ENCODE peak calls at places on chromosomes 16 and 17, in four cellular contexts. Y is HCT116, K is GM23338, V is fibroblast of lung. W is an unnamed sample. For H3K4me1, the result is how much of the 10 kb centered on the place peaks cover.

GRCh38 chr16:55408656-55409055 is 70.3 kb upstream of the MMP2 start:
- DNase-seq in K (no peak), Y (no peak), V (no peak), W (no peak)

GRCh38 chr16:16021988-16022682 is 72.7 kb downstream of the ABCC1 start:
- DNase-seq in K (no peak), Y (peak), V (peak), W (peak)

GRCh38 chr16:23071202-23072083 is 77.8 kb downstream of the USP31 start:
- DNase-seq in Y (no peak), K (no peak), V (peak), W (no peak)

GRCh38 chr16:17803625-17804410 is 333.1 kb upstream of the XYLT1 start:
- DNase-seq in Y (no peak), V (peak), K (no peak), W (no peak)

GRCh38 chr17:14355556-14355955 is 54.7 kb downstream of the HS3ST3B1 start:
- DNase-seq in V (no peak), Y (no peak), K (no peak), W (no peak)

GRCh38 chr17:65750678-65751077 is 189.2 kb upstream of the AXIN2 start:
- DNase-seq in V (peak), Y (peak), K (no peak), W (peak)

GRCh38 chr16:69613283-69614154 is 47.8 kb downstream of the NFAT5 start:
- DNase-seq in K (no peak), Y (no peak), V (peak), W (no peak)

GRCh38 chr16:8712589-8713361 is 38.4 kb downstream of the ABAT start:
- DNase-seq in V (no peak), Y (no peak), K (peak), W (no peak)

GRCh38 chr17:46032909-46033308 is 33.9 kb downstream of the STH start:
- DNase-seq in K (no peak), V (no peak), Y (no peak), W (no peak)

GRCh38 chr16:23141500-23141899 is 7.8 kb downstream of the USP31 start:
- DNase-seq in Y (no peak), V (no peak), K (no peak), W (no peak)

GRCh38 chr16:85383836-85384825 is 229.0 kb upstream of the GSE1 start:
- DNase-seq in K (no peak), V (no peak), Y (no peak), W (peak)

GRCh38 chr16:21638573-21638975 is 13.8 kb downstream of the IGSF6 start:
- DNase-seq in K (no peak), Y (no peak), V (peak), W (no peak)

GRCh38 chr16:3642397-3643094 is 11.9 kb upstream of the DNASE1 start:
- DNase-seq in K (no peak), V (peak), Y (peak), W (peak)

GRCh38 chr17:81429353-81429774 is 34.1 kb downstream of the BAHCC1 start:
- DNase-seq in V (peak), Y (no peak), K (no peak), W (peak)

GRCh38 chr17:74532115-74532514 is 840 bp upstream of the CD300LB start:
- DNase-seq in Y (no peak), V (no peak), K (peak), W (peak)

GRCh38 chr16:75306102-75306762 is 54.8 kb upstream of the BCAR1 start:
- DNase-seq in Y (peak), K (no peak), V (peak), W (no peak)

GRCh38 chr16:22123146-22123545 is 30.8 kb downstream of the VWA3A start:
- DNase-seq in V (no peak), K (peak), Y (peak), W (no peak)

GRCh38 chr16:50208460-50208931 is 55.4 kb downstream of the TENT4B start:
- DNase-seq in V (peak), Y (no peak), K (no peak), W (no peak)

GRCh38 chr16:70378869-70379493 is 32.3 kb downstream of the DDX19A start:
- DNase-seq in V (no peak), K (peak), Y (no peak), W (no peak)

GRCh38 chr17:19610879-19611278 is 37.7 kb upstream of the ALDH3A2 start:
- DNase-seq in K (no peak), Y (no peak), V (no peak), W (no peak)

GRCh38 chr17:10337136-10337535 is 35.7 kb downstream of the MYH13 start:
- DNase-seq in Y (no peak), K (no peak), V (no peak), W (no peak)

GRCh38 chr17:61709567-61709966 is 118.5 kb upstream of the NACA2 start:
- DNase-seq in V (no peak), K (no peak), Y (no peak), W (no peak)

GRCh38 chr16:15611610-15612009 is 31.3 kb downstream of the MARF1 start:
- DNase-seq in V (peak), Y (no peak), K (no peak), W (no peak)

GRCh38 chr17:4087911-4088693 is 54.7 kb downstream of the ZZEF1 start:
- DNase-seq in Y (no peak), V (peak), K (no peak), W (no peak)

GRCh38 chr17:43839670-43840101 is 6.7 kb upstream of the MPP3 start:
- DNase-seq in Y (peak), V (no peak), K (peak), W (no peak)

GRCh38 chr16:70691223-70692129 is 5.6 kb upstream of the MTSS2 start:
- DNase-seq in K (no peak), Y (no peak), V (peak), W (peak)

GRCh38 chr16:85577899-85578598 is 35.1 kb upstream of the GSE1 start:
- DNase-seq in V (no peak), K (no peak), Y (no peak), W (no peak)

GRCh38 chr16:54194008-54194731 is 92.4 kb downstream of the IRX3 start:
- DNase-seq in K (peak), Y (no peak), V (peak), W (peak)

GRCh38 chr17:43372273-43372911 is 26.4 kb upstream of the ARL4D start:
- DNase-seq in K (no peak), V (no peak), Y (no peak), W (no peak)

GRCh38 chr16:46911038-46911437 is 26.9 kb downstream of the GPT2 start:
- DNase-seq in V (no peak), Y (no peak), K (no peak), W (no peak)

GRCh38 chr16:20409398-20410152 is at the start of gene ACSM5:
- DNase-seq in K (peak), Y (no peak), V (no peak), W (no peak)

GRCh38 chr16:84292032-84292431 is 2.6 kb upstream of the WFDC1 start:
- DNase-seq in Y (no peak), V (peak), K (peak), W (no peak)
- H3K4me1 ChIP-seq in Y (under half), V (under half), K (under half), W (under half)

DNA sequence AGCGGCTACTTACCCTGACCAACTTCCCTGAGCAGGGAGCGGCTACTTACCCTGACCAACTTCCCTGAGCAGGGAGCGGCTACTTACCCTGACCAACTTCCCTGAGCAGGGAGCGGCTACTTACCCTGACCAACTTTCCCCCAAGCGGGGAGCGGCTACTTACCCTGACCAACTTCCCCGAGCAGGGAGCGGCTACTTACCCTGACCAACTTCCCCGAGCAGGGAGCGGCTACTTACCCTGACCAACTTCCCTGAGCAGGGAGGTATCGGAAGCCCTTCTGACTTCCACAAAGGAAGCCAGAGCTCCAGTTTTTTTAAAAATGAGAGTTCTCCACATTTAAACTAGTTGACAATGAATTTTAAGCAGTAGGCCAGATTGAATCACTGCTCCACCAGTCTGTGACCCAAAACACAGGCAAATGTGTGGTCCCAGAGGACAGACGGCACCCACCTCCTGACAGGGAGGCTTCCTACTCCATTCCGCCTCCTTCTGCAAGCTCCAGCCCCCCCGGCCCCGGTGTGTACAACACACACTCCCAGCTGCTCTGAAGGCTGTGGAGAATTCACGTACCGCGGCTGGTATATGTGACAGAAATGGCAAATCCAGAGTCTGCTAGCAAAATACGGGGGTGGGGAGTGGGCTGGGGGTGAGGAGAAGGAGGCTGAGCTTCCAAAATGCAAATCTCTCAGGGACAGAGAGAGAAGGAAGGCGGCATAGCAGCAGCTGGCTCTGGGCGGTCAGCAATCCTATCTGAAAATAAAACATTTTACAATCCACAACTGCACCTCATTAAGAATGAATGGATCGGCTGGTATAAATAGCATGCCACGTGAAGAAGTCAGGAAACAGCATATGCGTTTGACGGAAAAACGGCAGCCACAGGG is 53.0 kb upstream of the DOC2B start:
- DNase-seq in K (no peak), V (no peak), Y (no peak), W (peak)
- H3K4me1 ChIP-seq in K (under half), V (under half), Y (under half), W (under half)

GRCh38 chr16:29745126-29745852 is 501 bp downstream of the C16orf54 start:
- DNase-seq in K (peak), Y (no peak), V (no peak), W (peak)
- H3K4me1 ChIP-seq in K (under half), Y (under half), V (under half), W (under half)

DNA sequence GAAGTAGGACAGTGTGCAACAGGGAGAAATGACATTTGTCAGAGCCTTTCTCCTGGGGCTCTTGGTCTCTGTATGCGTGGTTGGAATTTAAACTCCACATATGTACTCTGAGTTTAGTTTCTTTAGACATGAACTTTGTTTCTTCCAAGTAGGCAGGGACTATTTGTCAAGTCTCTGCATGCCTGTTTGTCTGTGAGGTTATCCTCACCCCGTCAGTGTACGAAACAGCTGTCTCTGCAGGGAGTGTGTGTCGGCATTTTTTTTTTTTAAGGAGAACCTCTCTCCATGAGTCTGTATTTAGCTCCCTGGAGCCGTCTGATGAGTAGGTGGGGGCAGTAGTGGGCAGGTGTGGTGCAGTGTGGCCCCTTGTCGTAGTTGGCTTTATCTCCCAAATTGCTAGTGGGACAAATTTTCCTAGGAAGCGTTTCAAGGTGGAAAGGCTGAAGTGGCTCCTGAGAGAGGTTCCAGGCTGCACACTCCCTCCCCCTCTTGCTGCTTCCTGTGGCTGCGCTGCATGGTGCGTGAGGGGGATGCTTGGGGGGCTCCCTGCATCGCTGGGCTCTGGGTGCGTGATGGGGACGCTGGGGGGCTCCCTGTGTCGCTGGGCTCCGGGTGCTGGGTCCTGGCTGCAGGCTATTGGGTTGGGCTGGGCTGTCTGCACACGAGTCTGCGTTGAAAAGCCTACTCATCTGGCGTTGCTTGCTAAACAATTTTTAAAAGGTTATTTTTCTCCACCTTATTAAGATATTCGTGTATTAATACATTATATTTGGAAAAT is 29.9 kb downstream of the NDEL1 start:
- DNase-seq in V (no peak), Y (no peak), K (no peak), W (no peak)
- H3K4me1 ChIP-seq in V (under half), Y (under half), K (under half), W (under half)

GRCh38 chr16:12225282-12225681 is 248.7 kb downstream of the SNX29 start:
- DNase-seq in Y (no peak), V (no peak), K (no peak), W (no peak)
- H3K4me1 ChIP-seq in Y (under half), V (under half), K (under half), W (under half)

GRCh38 chr16:66934138-66934838 is at the start of gene CIAO2B:
- DNase-seq in V (peak), K (peak), Y (peak), W (peak)

GRCh38 chr16:66930189-66930588 is 4.0 kb downstream of the CIAO2B start:
- DNase-seq in Y (no peak), K (no peak), V (peak), W (no peak)

GRCh38 chr16:66933776-66934137 is 445 bp downstream of the CIAO2B start:
- DNase-seq in K (no peak), V (no peak), Y (no peak), W (no peak)

GRCh38 chr16:66932076-66932475 is 2.1 kb downstream of the CIAO2B start:
- DNase-seq in V (no peak), Y (no peak), K (no peak), W (no peak)

GRCh38 chr16:66931665-66932064 is 2.5 kb downstream of the CIAO2B start:
- DNase-seq in K (no peak), Y (no peak), V (no peak), W (no peak)
- H3K4me1 ChIP-seq in K (under half), Y (under half), V (under half), W (under half)

DNA sequence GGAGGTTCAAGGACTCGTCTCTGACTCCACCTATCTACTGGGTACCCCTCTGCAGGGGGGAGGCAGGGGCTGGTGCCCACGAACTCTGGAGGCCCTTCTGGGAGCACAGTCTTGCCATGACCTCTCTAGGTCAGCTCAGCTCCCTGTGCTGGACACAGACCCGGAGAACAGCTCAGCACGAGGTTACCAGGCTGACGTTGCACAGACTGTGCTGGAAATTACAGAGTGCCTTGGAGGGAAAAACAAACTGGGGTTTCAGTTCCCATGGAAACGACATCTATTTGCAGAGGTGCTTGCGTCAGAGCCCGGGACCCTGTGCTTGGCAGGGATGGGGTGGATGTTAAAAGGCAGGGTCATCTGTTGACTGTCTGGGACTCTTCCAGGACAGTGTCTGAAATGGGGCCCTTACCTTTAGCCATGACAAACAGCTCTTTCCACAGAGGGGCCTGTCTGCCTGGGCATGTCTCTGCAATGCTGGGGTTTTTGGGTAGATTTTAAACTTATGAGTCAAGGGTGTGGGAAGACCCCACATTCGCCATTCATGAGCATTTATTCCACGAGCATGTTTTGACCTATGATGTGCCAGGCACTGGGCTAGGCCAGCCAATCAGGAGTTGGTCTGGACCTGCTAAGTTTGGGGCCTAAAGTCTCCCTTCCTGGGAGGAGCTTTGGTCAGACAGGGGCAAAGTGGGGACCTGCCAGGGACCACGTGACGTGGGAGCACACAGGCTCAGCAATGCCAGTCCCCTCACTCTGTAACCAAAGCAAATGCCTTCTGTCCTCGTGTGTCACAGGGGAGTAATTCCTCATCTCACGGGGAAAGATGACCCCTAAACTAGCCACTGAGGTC is 22.5 kb downstream of the CCR7 start:
- DNase-seq in V (peak), K (no peak), Y (no peak), W (no peak)
- H3K4me1 ChIP-seq in V (under half), K (under half), Y (under half), W (half or more)

GRCh38 chr17:57677858-57678257 is 67.2 kb downstream of the CCDC182 start:
- DNase-seq in Y (no peak), K (no peak), V (no peak), W (no peak)

GRCh38 chr17:57679906-57680695 is 65.0 kb downstream of the CCDC182 start:
- DNase-seq in Y (no peak), K (no peak), V (no peak), W (no peak)

GRCh38 chr17:57679356-57679755 is 65.7 kb downstream of the CCDC182 start:
- DNase-seq in V (no peak), Y (no peak), K (no peak), W (no peak)

GRCh38 chr17:57677301-57677700 is 67.8 kb downstream of the CCDC182 start:
- DNase-seq in Y (no peak), V (no peak), K (no peak), W (no peak)

DNA sequence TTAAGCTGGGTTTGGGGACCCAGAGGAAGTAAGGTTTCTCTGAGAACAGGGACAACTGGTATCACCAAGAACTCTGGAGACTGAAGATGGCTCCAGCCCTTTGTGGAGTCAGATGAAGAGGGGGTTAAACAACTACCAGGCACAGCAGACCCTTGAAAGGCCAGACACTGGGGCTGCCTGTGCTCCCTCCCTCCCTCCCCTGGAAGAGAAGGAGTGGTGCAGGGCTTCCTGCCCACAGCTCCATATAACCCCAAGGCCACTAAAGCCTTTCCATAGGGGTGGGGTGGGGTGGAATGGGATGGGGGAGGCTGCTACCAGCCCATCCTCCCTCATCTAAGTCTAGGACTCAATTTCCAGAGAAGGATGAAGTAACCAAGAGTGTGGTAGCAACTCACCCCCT is 66.7 kb downstream of the CCDC182 start:
- DNase-seq in Y (no peak), V (no peak), K (no peak), W (no peak)
- H3K4me1 ChIP-seq in Y (under half), V (under half), K (under half), W (under half)

GRCh38 chr17:31558748-31559646 is 167.5 kb downstream of the RAB11FIP4 start:
- DNase-seq in V (peak), K (peak), Y (peak), W (peak)

GRCh38 chr17:31559647-31560501 is 168.4 kb downstream of the RAB11FIP4 start:
- DNase-seq in V (no peak), Y (no peak), K (peak), W (no peak)

GRCh38 chr17:31562447-31562846 is 171.0 kb downstream of the RAB11FIP4 start:
- DNase-seq in V (no peak), K (no peak), Y (no peak), W (no peak)

GRCh38 chr17:31561469-31562412 is 170.3 kb downstream of the RAB11FIP4 start:
- DNase-seq in V (peak), Y (no peak), K (no peak), W (no peak)

DNA sequence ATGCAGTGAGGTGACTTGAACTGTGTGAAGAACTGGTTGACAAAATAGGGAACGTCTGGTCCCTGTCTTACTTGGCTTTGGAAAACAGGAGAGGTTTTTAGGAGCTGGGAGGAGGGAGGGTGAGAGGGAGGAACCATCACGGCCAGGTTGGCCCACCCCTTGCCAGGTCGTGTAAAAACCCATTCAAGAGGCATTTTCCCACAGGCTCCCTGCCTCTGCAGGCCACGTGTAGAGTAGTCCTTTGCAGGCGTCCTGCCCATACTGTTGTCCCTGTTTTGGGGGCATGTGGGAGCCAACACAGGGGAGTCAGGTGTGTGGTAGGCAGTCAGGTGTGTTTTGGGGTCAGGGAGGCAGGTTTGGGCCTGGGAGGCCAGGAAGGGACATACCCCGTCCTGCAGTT is 169.4 kb downstream of the RAB11FIP4 start:
- DNase-seq in Y (no peak), V (peak), K (peak), W (no peak)
- H3K4me1 ChIP-seq in Y (under half), V (under half), K (under half), W (half or more)